ENCODE peak calls at places on chromosome 15, in seven cellular contexts. E is GM12878, A is hepatocyte, I is endothelial cell of umbilical vein, V is heart left ventricle, Y is psoas muscle, O is adrenal gland. J is an unnamed sample.

GRCh38 chr15:60844431-60845174 is 365.7 kb upstream of the ICE2 start:
- DNase-seq in Y (no peak), E (no peak), I (no peak), O (no peak), A (no peak), V (no peak), J (no peak)

GRCh38 chr15:74616020-74616939 is 644 bp downstream of the CLK3 start:
- DNase-seq in A (peak; percentile 86), Y (peak; percentile 79), O (peak; percentile 94), I (peak; percentile 56), V (peak; percentile 82), E (no peak), J (peak; percentile 59)

GRCh38 chr15:42073418-42073817 is 20.9 kb downstream of the PLA2G4D start:
- DNase-seq in E (no peak), I (no peak), A (peak; percentile 61), V (no peak), O (peak; percentile 23), Y (no peak), J (no peak)

GRCh38 chr15:48654799-48655198 is 9.3 kb upstream of the FBN1 start:
- DNase-seq in V (no peak), Y (no peak), O (no peak), I (no peak), E (no peak), A (no peak), J (no peak)

GRCh38 chr15:98717942-98718341 is 69.6 kb downstream of the IGF1R start:
- DNase-seq in Y (no peak), V (no peak), E (no peak), A (no peak), O (no peak), I (no peak), J (no peak)

GRCh38 chr15:99682455-99682854 is 50.8 kb downstream of the LYSMD4 start:
- DNase-seq in Y (no peak), E (no peak), A (peak; percentile 30), O (no peak), V (no peak), I (peak; percentile 94), J (peak; percentile 51)

GRCh38 chr15:101063891-101064794 is 145.0 kb downstream of the LRRK1 start:
- DNase-seq in E (no peak), I (no peak), V (peak; percentile 14), Y (no peak), O (peak; percentile 49), A (no peak), J (no peak)

GRCh38 chr15:44181410-44181809 is 13.7 kb downstream of the FRMD5 start:
- DNase-seq in O (no peak), A (no peak), I (no peak), V (no peak), E (no peak), Y (no peak), J (no peak)

GRCh38 chr15:40046721-40047412 is 7.9 kb upstream of the SRP14 start:
- DNase-seq in V (no peak), Y (no peak), O (peak; percentile 46), I (peak; percentile 76), E (no peak), A (no peak), J (peak; percentile 83)

GRCh38 chr15:57382969-57383368 is 6.7 kb downstream of the CGNL1 start:
- DNase-seq in E (no peak), A (no peak), Y (no peak), O (no peak), V (no peak), I (peak; percentile 24), J (no peak)

GRCh38 chr15:99954361-99955180 is 221.3 kb upstream of the LYSMD4 start:
- DNase-seq in A (no peak), I (no peak), V (no peak), Y (no peak), E (no peak), O (peak; percentile 69), J (no peak)

GRCh38 chr15:43376017-43376705 is 5.3 kb downstream of the TUBGCP4 start:
- DNase-seq in E (peak; percentile 16), A (peak; percentile 52), V (no peak), O (peak; percentile 59), I (peak; percentile 21), Y (no peak), J (peak; percentile 52)

GRCh38 chr15:64690008-64690407 is 85.4 kb downstream of the RBPMS2 start:
- DNase-seq in Y (no peak), E (no peak), I (no peak), A (no peak), V (no peak), O (no peak), J (no peak)

GRCh38 chr15:64693134-64693533 is 82.3 kb downstream of the RBPMS2 start:
- DNase-seq in Y (peak; percentile 59), A (peak; percentile 66), O (no peak), V (no peak), E (no peak), I (no peak), J (no peak)

GRCh38 chr15:64692166-64692565 is 83.2 kb downstream of the RBPMS2 start:
- DNase-seq in V (peak; percentile 43), Y (no peak), I (no peak), O (no peak), A (no peak), E (no peak), J (no peak)

GRCh38 chr15:64688770-64689169 is 86.6 kb downstream of the RBPMS2 start:
- DNase-seq in I (no peak), A (no peak), Y (no peak), E (no peak), V (no peak), O (no peak), J (no peak)

DNA sequence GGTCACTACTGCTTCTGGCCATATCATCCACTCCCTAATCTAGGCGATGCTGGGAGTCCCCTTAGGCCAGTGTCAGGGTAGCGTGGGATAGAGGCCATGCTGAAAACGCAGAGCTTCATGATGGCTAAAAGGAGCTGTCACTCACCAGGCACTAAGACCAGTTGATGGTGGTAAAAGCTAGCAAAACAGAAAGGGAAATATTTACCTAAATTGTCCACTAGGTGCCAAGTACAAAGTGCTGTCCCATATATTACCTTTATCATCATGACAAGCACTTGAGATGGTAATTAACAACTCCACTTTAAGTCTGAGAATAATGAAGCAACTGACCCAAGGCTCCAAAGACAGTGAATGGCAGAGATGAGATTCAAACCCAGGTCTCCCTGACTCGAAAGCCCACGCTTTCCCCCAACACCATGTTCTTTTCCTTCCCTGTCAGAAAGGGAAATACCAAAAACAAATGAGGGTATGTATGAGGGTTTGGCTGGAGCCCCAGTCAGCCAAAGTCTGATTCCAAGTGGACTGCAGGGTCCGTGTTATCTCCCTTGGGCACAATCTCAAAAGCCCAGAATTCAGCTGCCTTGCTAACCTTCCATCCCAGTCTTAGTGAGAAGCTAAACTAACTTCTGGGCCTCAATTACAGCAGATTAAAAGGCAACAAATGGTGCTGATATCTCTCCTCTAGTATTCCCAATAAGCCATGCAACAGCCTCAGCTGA is 84.7 kb downstream of the RBPMS2 start:
- DNase-seq in Y (no peak), V (no peak), I (no peak), E (no peak), O (no peak), A (no peak), J (no peak)
- TF ChIP-seq CTCF in Y (peak; percentile 17), V (no peak), I (no peak), E (peak; percentile 3), O (no peak), A (no peak), J (no peak)

GRCh38 chr15:77419836-77420609 is at the start of gene PEAK1:
- DNase-seq in V (peak; percentile 100), O (peak; percentile 99), E (peak; percentile 86), I (peak; percentile 98), A (peak; percentile 99), Y (peak; percentile 100), J (peak; percentile 99)

GRCh38 chr15:77417642-77418041 is 2.3 kb downstream of the PEAK1 start:
- DNase-seq in V (no peak), O (no peak), E (no peak), I (no peak), A (no peak), Y (no peak), J (no peak)

GRCh38 chr15:77416954-77417353 is 3.0 kb downstream of the PEAK1 start:
- DNase-seq in O (no peak), Y (no peak), A (no peak), E (no peak), I (no peak), V (no peak), J (peak; percentile 46)

GRCh38 chr15:77419050-77419835 is 661 bp downstream of the PEAK1 start:
- DNase-seq in I (no peak), E (no peak), O (peak; percentile 55), A (peak; percentile 66), Y (peak; percentile 54), V (peak; percentile 59), J (peak; percentile 36)

DNA sequence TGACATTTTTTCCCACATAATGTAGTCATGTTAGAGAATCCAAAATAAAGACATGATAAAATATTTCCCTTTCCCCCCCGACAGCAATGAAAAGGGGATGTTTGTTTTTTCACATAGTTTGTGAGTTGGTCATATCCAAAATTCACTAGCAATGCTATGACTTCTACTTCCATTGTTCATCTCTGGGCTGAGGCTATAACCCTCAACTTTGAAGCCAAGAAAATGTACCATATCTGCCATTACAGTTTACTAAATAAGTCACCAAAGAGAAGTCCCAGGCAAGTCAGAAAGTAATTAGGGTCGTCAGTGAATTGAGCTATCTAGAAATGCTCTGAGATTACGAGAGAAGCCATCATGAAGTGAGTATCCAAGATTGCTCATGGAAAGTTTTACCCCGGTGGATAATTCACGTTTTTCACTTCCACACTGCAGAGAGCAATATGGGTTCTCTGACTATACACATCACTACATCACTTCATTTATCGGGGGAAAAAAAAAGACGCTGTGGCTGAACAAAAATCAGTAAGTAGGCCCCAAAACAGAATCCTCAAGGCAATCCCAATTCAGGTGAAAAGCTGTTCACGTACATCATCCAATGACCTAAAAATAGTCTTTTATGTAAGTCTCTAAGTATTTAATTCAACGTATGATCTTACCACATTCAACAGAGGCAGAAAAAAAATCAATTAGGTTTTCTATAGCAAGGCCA is 1.4 kb downstream of the PEAK1 start:
- DNase-seq in E (no peak), I (peak; percentile 63), Y (no peak), A (no peak), V (no peak), O (no peak), J (no peak)
- H3K27ac ChIP-seq in E (no peak overlapping the region), I (peak overlapping the region; percentile 93), Y (peak overlapping the region; percentile 96), A (peak overlapping the region; percentile 96), V (peak overlapping the region; percentile 97), O (no peak overlapping the region), J (no peak overlapping the region)

DNA sequence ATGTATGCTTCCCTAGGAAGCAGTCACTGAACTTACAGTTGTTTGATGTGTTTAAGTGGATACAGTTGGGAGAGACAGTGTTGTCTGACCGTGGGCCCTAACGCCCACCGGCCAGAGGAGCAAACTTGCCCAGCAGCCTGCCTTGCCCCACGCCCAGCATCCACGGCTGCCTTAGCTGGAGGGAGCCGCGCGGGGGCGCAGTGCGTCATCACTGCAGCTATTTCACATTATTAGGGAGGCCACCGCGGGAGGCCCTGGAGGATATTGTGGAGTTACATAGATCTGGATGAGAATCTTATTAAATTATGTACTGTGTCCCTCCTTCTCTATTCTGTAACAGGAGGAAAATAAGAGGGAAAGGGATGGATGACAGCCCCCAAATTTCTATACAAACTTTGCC is 267.2 kb downstream of the GABRG3 start:
- DNase-seq in V (no peak), Y (no peak), E (no peak), I (no peak), O (no peak), A (no peak), J (no peak)
- TF ChIP-seq CTCF in V (no peak), Y (no peak), E (no peak), I (no peak), O (no peak), A (no peak), J (no peak)

DNA sequence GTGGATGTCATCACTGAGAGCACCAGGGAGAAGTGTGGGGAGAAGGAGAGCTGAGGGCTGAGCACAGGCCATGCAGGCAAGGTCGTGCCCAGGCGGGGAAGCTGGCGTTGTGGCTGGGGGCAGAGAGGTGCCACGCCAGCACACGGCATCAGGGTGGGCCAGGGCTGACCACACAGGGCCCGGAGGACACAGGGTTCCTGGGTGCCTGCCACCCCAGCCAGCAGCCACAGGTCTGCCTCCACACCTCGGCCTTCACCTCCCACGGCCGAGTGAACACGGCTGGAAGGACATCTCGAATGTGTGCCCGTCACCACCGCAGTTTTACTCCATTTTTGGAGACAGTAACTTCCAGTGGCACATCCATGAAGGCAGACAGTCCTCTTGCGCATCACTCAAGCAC is 77.1 kb downstream of the ATP10A start:
- DNase-seq in A (no peak), Y (no peak), O (no peak), I (no peak), E (no peak), V (no peak), J (no peak)
- H3K27ac ChIP-seq in A (no peak overlapping the region), Y (no peak overlapping the region), O (no peak overlapping the region), I (no peak overlapping the region), E (no peak overlapping the region), V (no peak overlapping the region), J (no peak overlapping the region)

J was measured in RWPE1.